ENCODE peak calls at places on chromosome 3, in five cellular contexts. I, P, N, K and S are unnamed samples.

GRCh38 chr3:140268610-140269009 is 333.6 kb downstream of the CLSTN2 start:
- DNase-seq in I (no peak), P (no peak), N (no peak), K (no peak), S (no peak)

GRCh38 chr3:114214542-114215341 is 22.6 kb downstream of the ZNF80 start:
- DNase-seq in I (no peak), P (peak), N (no peak), K (no peak), S (no peak)

GRCh38 chr3:184635126-184635525 is 73.5 kb downstream of the EPHB3 start:
- DNase-seq in I (no peak), P (no peak), N (no peak), K (no peak), S (no peak)

GRCh38 chr3:193297421-193297820 is 56.4 kb downstream of the PLAAT1 start:
- DNase-seq in I (no peak), P (peak), N (no peak), K (no peak), S (no peak)

GRCh38 chr3:156483961-156484787 is 70.7 kb downstream of the SSR3 start:
- DNase-seq in I (peak), P (no peak), N (no peak), K (no peak), S (no peak)

GRCh38 chr3:58260261-58260731 is 22.7 kb downstream of the ABHD6 start:
- DNase-seq in I (peak), P (no peak), N (no peak), K (no peak), S (no peak)

GRCh38 chr3:9214599-9214998 is 34.8 kb downstream of the SRGAP3 start:
- DNase-seq in I (peak), P (no peak), N (no peak), K (no peak), S (no peak)

GRCh38 chr3:77025476-77025875 is 14.4 kb upstream of the ROBO2 start:
- DNase-seq in I (no peak), P (peak), N (no peak), K (no peak), S (peak)

GRCh38 chr3:138042043-138042442 is 32.1 kb downstream of the CLDN18 start:
- DNase-seq in I (peak), P (no peak), N (no peak), K (no peak), S (no peak)